ENCODE peak calls at places on chromosome 14, in five cellular contexts. One of them, this sample, is unnamed.

GRCh38 chr14:69654109-69654508 is 42.7 kb downstream of the SUSD6 start:
- DNase-seq in uterus: no peak
- DNase-seq in NCI-H2081: no peak
- DNase-seq in cardiac septum: no peak
- DNase-seq in Calu3: peak
- DNase-seq in this sample: no peak

GRCh38 chr14:20436363-20436755 is 393 bp upstream of the KLHL33 start:
- DNase-seq in Calu3: no peak
- DNase-seq in uterus: no peak
- DNase-seq in cardiac septum: no peak
- DNase-seq in NCI-H2081: no peak
- DNase-seq in this sample: no peak

GRCh38 chr14:74609721-74610120 is 2.3 kb downstream of the LTBP2 start:
- DNase-seq in uterus: no peak
- DNase-seq in cardiac septum: no peak
- DNase-seq in Calu3: no peak
- DNase-seq in NCI-H2081: no peak
- DNase-seq in this sample: no peak

GRCh38 chr14:97022741-97023140 is 225.6 kb downstream of the VRK1 start:
- DNase-seq in cardiac septum: no peak
- DNase-seq in NCI-H2081: no peak
- DNase-seq in uterus: no peak
- DNase-seq in Calu3: no peak
- DNase-seq in this sample: no peak

GRCh38 chr14:55802986-55803431 is 223.0 kb downstream of the KTN1 start:
- DNase-seq in uterus: no peak
- DNase-seq in NCI-H2081: no peak
- DNase-seq in Calu3: peak
- DNase-seq in cardiac septum: no peak
- DNase-seq in this sample: no peak

GRCh38 chr14:59086241-59086899 is 102.1 kb upstream of the DAAM1 start:
- DNase-seq in NCI-H2081: no peak
- DNase-seq in uterus: no peak
- DNase-seq in Calu3: no peak
- DNase-seq in cardiac septum: no peak
- DNase-seq in this sample: no peak

GRCh38 chr14:55864890-55865655 is 253.1 kb upstream of the PELI2 start:
- DNase-seq in NCI-H2081: no peak
- DNase-seq in cardiac septum: no peak
- DNase-seq in Calu3: no peak
- DNase-seq in uterus: no peak
- DNase-seq in this sample: no peak

GRCh38 chr14:22428681-22429315 is 160.2 kb downstream of the DAD1 start:
- DNase-seq in NCI-H2081: no peak
- DNase-seq in cardiac septum: no peak
- DNase-seq in uterus: no peak
- DNase-seq in Calu3: no peak
- DNase-seq in this sample: no peak

GRCh38 chr14:95191445-95192199 is 34.3 kb upstream of the DICER1 start:
- DNase-seq in cardiac septum: no peak
- DNase-seq in Calu3: no peak
- DNase-seq in uterus: no peak
- DNase-seq in NCI-H2081: no peak
- DNase-seq in this sample: no peak

GRCh38 chr14:70808402-70809237 is 693 bp downstream of the MAP3K9 start:
- DNase-seq in uterus: no peak
- DNase-seq in cardiac septum: no peak
- DNase-seq in Calu3: peak
- DNase-seq in NCI-H2081: peak
- DNase-seq in this sample: peak

GRCh38 chr14:81990312-81990761 is 456.7 kb upstream of the SEL1L start:
- DNase-seq in cardiac septum: no peak
- DNase-seq in uterus: no peak
- DNase-seq in Calu3: peak
- DNase-seq in NCI-H2081: peak
- DNase-seq in this sample: no peak